ENCODE peak calls at places on chromosomes 11 and 22, in four cellular contexts. Y is GM23338, H is mesendoderm, C is fibroblast of lung. W is an unnamed sample.

GRCh38 chr22:47092896-47093311 is 330.5 kb downstream of the TBC1D22A start:
- DNase-seq in Y (no peak), H (peak; percentile 71), C (peak; percentile 89), W (peak; percentile 92)

GRCh38 chr11:6357222-6357621 is 33.1 kb upstream of the SMPD1 start:
- DNase-seq in Y (no peak), H (peak; percentile 73), C (peak; percentile 95), W (peak; percentile 87)

GRCh38 chr11:2885017-2885675 is 429 bp downstream of the CDKN1C start:
- DNase-seq in Y (peak; percentile 73), H (peak; percentile 68), C (peak; percentile 47), W (no peak)

GRCh38 chr11:12377824-12378593 is 638 bp downstream of the PARVA start:
- DNase-seq in Y (peak; percentile 93), H (peak; percentile 95), C (peak; percentile 84), W (peak; percentile 95)

GRCh38 chr22:39128508-39128907 is 24.0 kb downstream of the CBX7 start:
- DNase-seq in Y (no peak), H (no peak), C (no peak), W (no peak)

GRCh38 chr11:66069715-66070603 is at the start of gene PACS1:
- DNase-seq in Y (peak; percentile 54), H (peak; percentile 89), C (peak; percentile 85), W (peak; percentile 99)

GRCh38 chr11:123211981-123212380 is 16.9 kb upstream of the CLMP start:
- DNase-seq in Y (peak; percentile 47), H (no peak), C (peak; percentile 19), W (no peak)

GRCh38 chr22:28188480-28188879 is 269.4 kb upstream of the PITPNB start:
- DNase-seq in Y (peak; percentile 72), H (peak; percentile 22), C (no peak), W (no peak)

GRCh38 chr22:37183432-37184379 is 4.3 kb downstream of the C1QTNF6 start:
- DNase-seq in Y (no peak), H (no peak), C (no peak), W (peak; percentile 58)

GRCh38 chr11:119376197-119376847 is 5.2 kb downstream of the USP2 start:
- DNase-seq in Y (no peak), H (no peak), C (no peak), W (no peak)

GRCh38 chr11:63951779-63952536 is 13.2 kb downstream of the NAA40 start:
- DNase-seq in Y (no peak), H (peak; percentile 74), C (no peak), W (peak; percentile 43)

GRCh38 chr22:38740116-38740723 is 15.6 kb downstream of the SUN2 start:
- DNase-seq in Y (no peak), H (no peak), C (no peak), W (peak; percentile 88)

GRCh38 chr22:30416403-30416802 is 9.2 kb upstream of the MTFP1 start:
- DNase-seq in Y (no peak), H (no peak), C (no peak), W (no peak)

GRCh38 chr11:83574516-83574915 is 288.3 kb upstream of the CCDC90B start:
- DNase-seq in Y (no peak), H (peak; percentile 44), C (peak; percentile 52), W (no peak)

GRCh38 chr22:23268139-23268712 is 87.9 kb downstream of the BCR start:
- DNase-seq in Y (peak; percentile 40), H (peak; percentile 40), C (no peak), W (no peak)

GRCh38 chr22:23268877-23269276 is 88.6 kb downstream of the BCR start:
- DNase-seq in Y (no peak), H (no peak), C (no peak), W (no peak)

GRCh38 chr22:23270212-23270733 is 90.0 kb downstream of the BCR start:
- DNase-seq in Y (peak; percentile 57), H (peak; percentile 59), C (no peak), W (no peak)

GRCh38 chr22:23270798-23271596 is 90.7 kb downstream of the BCR start:
- DNase-seq in Y (no peak), H (no peak), C (no peak), W (no peak)

DNA sequence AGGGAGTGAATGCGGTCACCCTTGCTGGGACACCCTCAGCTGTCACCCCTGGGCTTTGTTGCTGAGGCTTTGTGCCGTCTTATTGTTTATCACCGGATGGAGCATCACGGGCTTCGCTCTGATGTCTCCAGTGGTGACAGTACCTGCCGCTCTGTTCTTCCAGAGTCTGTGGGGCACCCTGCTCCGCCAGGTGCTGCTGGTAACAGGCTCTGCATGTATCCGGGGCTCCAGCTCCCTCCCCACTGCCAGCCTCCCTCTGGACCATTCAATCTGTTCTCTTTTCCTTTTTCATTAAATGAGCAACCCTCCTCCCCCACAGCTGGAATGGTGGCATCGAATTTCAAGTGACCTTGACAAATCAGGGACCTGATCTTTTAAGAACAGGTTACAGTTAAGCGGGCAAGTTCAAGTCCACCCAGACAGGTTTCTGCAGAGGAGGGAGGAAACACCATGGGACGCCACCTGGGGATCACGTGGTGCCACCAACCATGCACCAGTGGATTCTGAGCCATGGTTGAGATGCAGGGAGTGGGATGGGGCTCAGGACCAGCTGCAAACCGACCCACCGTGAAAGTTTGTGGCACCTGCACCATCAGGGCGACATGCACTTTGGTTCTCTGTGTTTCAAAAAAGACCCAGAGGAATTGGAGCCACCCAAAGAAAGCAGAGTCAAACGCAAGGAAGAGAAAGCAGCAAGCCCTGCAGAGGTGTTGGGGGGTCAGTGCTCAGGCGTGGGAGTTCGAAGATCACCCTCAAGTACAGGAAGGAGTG is 89.3 kb downstream of the BCR start:
- DNase-seq in Y (peak; percentile 83), H (peak; percentile 54), C (no peak), W (no peak)
- H3K4me2 ChIP-seq in Y (peak overlapping the region; percentile 36), H (no peak overlapping the region), C (no peak overlapping the region), W (no peak overlapping the region)

GRCh38 chr11:105486929-105487328 is 122.9 kb upstream of the GRIA4 start:
- DNase-seq in Y (no peak), H (no peak), C (no peak), W (no peak)
- H3K4me3 ChIP-seq in Y (no peak overlapping the region), H (no peak overlapping the region), C (no peak overlapping the region), W (no peak overlapping the region)

GRCh38 chr22:49188091-49188490 is 639.6 kb downstream of the BRD1 start:
- DNase-seq in Y (no peak), H (no peak), C (no peak), W (no peak)
- H3K4me2 ChIP-seq in Y (no peak overlapping the region), H (no peak overlapping the region), C (no peak overlapping the region), W (no peak overlapping the region)

GRCh38 chr22:17949926-17950473 is 74.4 kb downstream of the MICAL3 start:
- DNase-seq in Y (no peak), H (no peak), C (no peak), W (no peak)

GRCh38 chr22:17953147-17953546 is 71.2 kb downstream of the MICAL3 start:
- DNase-seq in Y (no peak), H (no peak), C (no peak), W (peak; percentile 44)

GRCh38 chr22:17954200-17954859 is 70.0 kb downstream of the MICAL3 start:
- DNase-seq in Y (no peak), H (no peak), C (no peak), W (peak; percentile 14)

GRCh38 chr22:17952273-17952801 is 72.0 kb downstream of the MICAL3 start:
- DNase-seq in Y (no peak), H (peak; percentile 46), C (no peak), W (peak; percentile 41)

DNA sequence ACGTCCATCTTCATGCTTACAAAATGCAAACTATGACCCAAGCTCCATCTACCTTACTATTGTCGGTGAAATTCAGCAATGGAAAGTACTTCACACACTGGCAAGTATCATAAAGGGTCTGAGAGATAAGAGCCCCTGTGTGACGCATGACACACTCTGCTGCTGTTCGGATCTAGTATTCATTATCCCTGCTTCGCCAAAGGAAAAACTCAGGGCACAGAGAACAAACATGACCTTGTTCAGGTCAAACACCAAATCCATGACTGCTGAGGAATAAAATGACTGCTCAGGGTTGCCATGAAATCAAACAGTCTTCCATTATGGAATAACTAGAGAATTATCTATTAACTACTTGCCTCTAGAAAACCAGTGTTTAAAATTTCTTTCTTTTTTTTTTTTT is 73.0 kb downstream of the MICAL3 start:
- DNase-seq in Y (no peak), H (no peak), C (no peak), W (peak; percentile 53)
- H3K4me3 ChIP-seq in Y (no peak overlapping the region), H (no peak overlapping the region), C (no peak overlapping the region), W (no peak overlapping the region)

GRCh38 chr11:8242480-8243280 is 21.0 kb downstream of the LMO1 start:
- DNase-seq in Y (peak; percentile 62), H (peak; percentile 32), C (no peak), W (peak; percentile 38)

GRCh38 chr11:8243458-8243857 is 20.2 kb downstream of the LMO1 start:
- DNase-seq in Y (no peak), H (no peak), C (no peak), W (no peak)

GRCh38 chr11:8239536-8240228 is 24.0 kb downstream of the LMO1 start:
- DNase-seq in Y (no peak), H (no peak), C (no peak), W (peak; percentile 39)

GRCh38 chr11:8242113-8242475 is 21.6 kb downstream of the LMO1 start:
- DNase-seq in Y (peak; percentile 45), H (peak; percentile 87), C (no peak), W (peak; percentile 52)

GRCh38 chr11:8241373-8242112 is 22.1 kb downstream of the LMO1 start:
- DNase-seq in Y (no peak), H (no peak), C (no peak), W (peak; percentile 66)
- H3K4me2 ChIP-seq in Y (peak overlapping the region; percentile 62), H (no peak overlapping the region), C (no peak overlapping the region), W (no peak overlapping the region)

DNA sequence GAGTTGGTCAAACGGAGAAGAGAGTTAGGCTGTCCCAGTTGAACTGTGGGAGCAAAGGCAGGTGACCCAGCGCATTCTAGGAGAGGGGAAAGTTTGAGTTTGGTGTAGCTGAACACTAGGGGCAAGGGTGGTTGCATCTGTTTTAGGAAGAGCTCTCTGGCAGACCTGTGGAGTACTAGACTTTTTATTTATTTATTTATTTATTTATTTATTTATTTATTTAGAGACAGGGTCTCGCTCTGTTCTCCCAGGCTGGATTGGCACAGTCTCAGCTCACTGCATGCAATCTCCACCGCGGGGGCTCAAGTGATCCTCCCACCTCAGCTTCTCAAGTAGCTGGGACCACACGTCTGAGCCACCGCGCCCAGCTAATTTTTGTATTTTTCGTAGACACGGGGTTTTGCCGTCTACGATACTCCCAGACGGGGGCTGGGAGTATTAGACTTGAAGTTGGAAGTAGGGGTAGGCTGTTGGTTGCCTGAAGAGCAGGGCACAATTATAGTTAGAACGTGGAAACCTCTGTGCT is 947 bp upstream of the ACER3 start:
- DNase-seq in Y (peak; percentile 10), H (no peak), C (no peak), W (peak; percentile 69)
- H3K4me3 ChIP-seq in Y (no peak overlapping the region), H (no peak overlapping the region), C (no peak overlapping the region), W (no peak overlapping the region)

GRCh38 chr11:86091086-86091485 is 22.2 kb upstream of the PICALM start:
- DNase-seq in Y (no peak), H (no peak), C (no peak), W (no peak)

GRCh38 chr11:86087281-86087680 is 18.4 kb upstream of the PICALM start:
- DNase-seq in Y (no peak), H (peak; percentile 21), C (no peak), W (no peak)

GRCh38 chr11:86089659-86090058 is 20.8 kb upstream of the PICALM start:
- DNase-seq in Y (no peak), H (no peak), C (peak; percentile 79), W (no peak)

GRCh38 chr11:86091566-86091965 is 22.7 kb upstream of the PICALM start:
- DNase-seq in Y (no peak), H (peak; percentile 32), C (peak; percentile 91), W (no peak)
- H3K4me2 ChIP-seq in Y (no peak overlapping the region), H (no peak overlapping the region), C (peak overlapping the region; percentile 28), W (no peak overlapping the region)

W was measured in osteoblast.